ENCODE peak calls at places on chromosomes 16 and 17, in five cellular contexts. E, D, M, H and A are unnamed samples.

GRCh38 chr16:85910854-85911247 is 11.9 kb downstream of the IRF8 start:
- DNase-seq in H (no peak), M (no peak), D (no peak), E (no peak), A (no peak)

GRCh38 chr17:72488542-72489272 is 367.9 kb downstream of the SOX9 start:
- DNase-seq in H (peak; percentile 36), D (no peak), M (no peak), E (no peak), A (no peak)

GRCh38 chr16:86864586-86864985 is 286.2 kb downstream of the FOXL1 start:
- DNase-seq in M (no peak), E (no peak), D (no peak), H (no peak), A (no peak)

GRCh38 chr17:71081666-71082065 is 912.3 kb downstream of the KCNJ2 start:
- DNase-seq in H (no peak), D (no peak), E (no peak), M (no peak), A (no peak)

GRCh38 chr16:89847056-89847929 is 19.0 kb downstream of the SPIRE2 start:
- DNase-seq in E (no peak), D (no peak), M (no peak), H (no peak), A (no peak)

GRCh38 chr17:30530346-30531025 is 53.3 kb downstream of the GOSR1 start:
- DNase-seq in H (no peak), D (no peak), E (no peak), M (no peak), A (no peak)

GRCh38 chr16:49932943-49933342 is 77.0 kb upstream of the ZNF423 start:
- DNase-seq in M (no peak), E (no peak), H (no peak), D (peak; percentile 8), A (no peak)

GRCh38 chr17:4327638-4328037 is 38.8 kb downstream of the UBE2G1 start:
- DNase-seq in M (no peak), E (peak; percentile 33), D (peak; percentile 89), H (no peak), A (no peak)

GRCh38 chr17:75565066-75565465 is 22.5 kb upstream of the MYO15B start:
- DNase-seq in D (peak; percentile 73), M (no peak), H (peak; percentile 41), E (no peak), A (no peak)

GRCh38 chr16:72921620-72922019 is 126.3 kb downstream of the ZFHX3 start:
- DNase-seq in D (no peak), E (no peak), M (no peak), H (no peak), A (no peak)

GRCh38 chr17:72414032-72414396 is 293.2 kb downstream of the SOX9 start:
- DNase-seq in M (no peak), D (no peak), E (no peak), H (no peak), A (no peak)

GRCh38 chr16:56107944-56108583 is 83.2 kb upstream of the GNAO1 start:
- DNase-seq in D (no peak), M (no peak), E (no peak), H (no peak), A (no peak)

GRCh38 chr17:8746501-8747236 is 2.0 kb upstream of the CCDC42 start:
- DNase-seq in E (no peak), M (no peak), H (no peak), D (peak; percentile 9), A (no peak)

GRCh38 chr16:920722-921121 is 50.1 kb downstream of the LMF1 start:
- DNase-seq in E (no peak), H (no peak), D (no peak), M (no peak), A (no peak)

GRCh38 chr17:4956493-4957061 is 5.7 kb downstream of the ENO3 start:
- DNase-seq in M (peak; percentile 43), D (no peak), E (no peak), H (peak; percentile 93), A (no peak)

GRCh38 chr17:77456271-77456950 is 315.6 kb downstream of the SEC14L1 start:
- DNase-seq in M (no peak), E (no peak), D (no peak), H (no peak), A (no peak)

GRCh38 chr17:59757043-59757824 is 49.8 kb downstream of the VMP1 start:
- DNase-seq in M (no peak), D (no peak), E (no peak), H (no peak), A (no peak)

GRCh38 chr17:65559802-65560627 is 1.4 kb downstream of the AXIN2 start:
- DNase-seq in D (no peak), H (peak; percentile 90), E (no peak), M (peak; percentile 9), A (no peak)

GRCh38 chr17:39643271-39643670 is 6.3 kb downstream of the STARD3 start:
- DNase-seq in D (no peak), E (no peak), M (no peak), H (no peak), A (no peak)